ENCODE peak calls at places on chromosome 4, in seven cellular contexts. One of them, this sample, is unnamed.
A peak's percentile ranks its signal among the peaks of the same experiment; 100 is the strongest.

GRCh38 chr4:163988921-163989320 is 494.4 kb downstream of the TMA16 start:
- DNase-seq in SK-N-SH: no peak
- DNase-seq in GM23338: peak; percentile 20
- DNase-seq in OCI-LY7: no peak
- DNase-seq in neural progenitor cell: peak; percentile 86
- DNase-seq in hepatocyte: no peak
- DNase-seq in GM23248: no peak
- DNase-seq in this sample: no peak

GRCh38 chr4:51855751-51856150 is 12.8 kb downstream of the DCUN1D4 start:
- DNase-seq in SK-N-SH: no peak
- DNase-seq in GM23338: no peak
- DNase-seq in OCI-LY7: no peak
- DNase-seq in neural progenitor cell: no peak
- DNase-seq in hepatocyte: no peak
- DNase-seq in GM23248: no peak
- DNase-seq in this sample: no peak

GRCh38 chr4:143036443-143036842 is 148.3 kb upstream of the USP38 start:
- DNase-seq in SK-N-SH: no peak
- DNase-seq in GM23338: no peak
- DNase-seq in OCI-LY7: no peak
- DNase-seq in neural progenitor cell: no peak
- DNase-seq in hepatocyte: no peak
- DNase-seq in GM23248: no peak
- DNase-seq in this sample: no peak

GRCh38 chr4:3482707-3483106 is 19.6 kb downstream of the DOK7 start:
- DNase-seq in SK-N-SH: no peak
- DNase-seq in GM23338: no peak
- DNase-seq in OCI-LY7: no peak
- DNase-seq in neural progenitor cell: no peak
- DNase-seq in hepatocyte: no peak
- DNase-seq in GM23248: no peak
- DNase-seq in this sample: no peak

GRCh38 chr4:2731907-2732314 is 24.2 kb downstream of the TNIP2 start:
- DNase-seq in SK-N-SH: no peak
- DNase-seq in GM23338: no peak
- DNase-seq in OCI-LY7: no peak
- DNase-seq in neural progenitor cell: no peak
- DNase-seq in hepatocyte: no peak
- DNase-seq in GM23248: no peak
- DNase-seq in this sample: no peak

GRCh38 chr4:147447820-147448219 is 33.1 kb upstream of the EDNRA start:
- DNase-seq in SK-N-SH: no peak
- DNase-seq in GM23338: no peak
- DNase-seq in OCI-LY7: no peak
- DNase-seq in neural progenitor cell: no peak
- DNase-seq in hepatocyte: no peak
- DNase-seq in GM23248: no peak
- DNase-seq in this sample: no peak

GRCh38 chr4:134862116-134862515 is 660.5 kb upstream of the PABPC4L start:
- DNase-seq in SK-N-SH: no peak
- DNase-seq in GM23338: no peak
- DNase-seq in OCI-LY7: no peak
- DNase-seq in neural progenitor cell: no peak
- DNase-seq in hepatocyte: no peak
- DNase-seq in GM23248: no peak
- DNase-seq in this sample: no peak

GRCh38 chr4:122863626-122864025 is 37.0 kb downstream of the FGF2 start:
- DNase-seq in SK-N-SH: peak; percentile 10
- DNase-seq in GM23338: no peak
- DNase-seq in OCI-LY7: no peak
- DNase-seq in neural progenitor cell: no peak
- DNase-seq in hepatocyte: no peak
- DNase-seq in GM23248: no peak
- DNase-seq in this sample: no peak

DNA sequence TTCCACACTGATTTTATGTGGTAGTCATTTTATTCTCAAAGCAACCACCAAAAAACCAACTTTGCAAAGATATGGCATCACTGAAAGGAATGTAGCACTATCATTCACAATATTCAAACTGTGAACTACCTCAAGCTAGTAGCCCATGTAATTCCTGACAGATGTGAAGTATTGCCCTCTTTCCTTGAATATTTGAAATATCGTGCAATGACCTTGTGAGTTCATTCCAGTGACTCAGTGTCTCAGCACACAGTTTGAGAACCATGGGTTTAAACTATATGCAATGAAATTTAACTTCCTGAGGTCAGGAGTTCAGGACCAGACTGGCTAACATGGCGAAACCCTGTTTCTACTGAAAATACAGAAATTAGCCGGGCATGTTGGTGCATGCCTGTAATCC is 20.9 kb upstream of the IQCM start:
- DNase-seq in SK-N-SH: no peak
- DNase-seq in GM23338: no peak
- DNase-seq in OCI-LY7: no peak
- DNase-seq in neural progenitor cell: no peak
- DNase-seq in hepatocyte: no peak
- DNase-seq in GM23248: peak; percentile 54
- DNase-seq in this sample: no peak
- TF ChIP-seq EZH2phosphoT487 in SK-N-SH: no peak
- TF ChIP-seq EZH2phosphoT487 in GM23338: no peak
- TF ChIP-seq EZH2phosphoT487 in OCI-LY7: no peak
- TF ChIP-seq EZH2phosphoT487 in neural progenitor cell: no peak
- TF ChIP-seq EZH2phosphoT487 in hepatocyte: no peak
- TF ChIP-seq EZH2phosphoT487 in GM23248: no peak
- TF ChIP-seq EZH2phosphoT487 in this sample: no peak

GRCh38 chr4:77003400-77003799 is 53.8 kb downstream of the SEPTIN11 start:
- DNase-seq in SK-N-SH: no peak
- DNase-seq in GM23338: no peak
- DNase-seq in OCI-LY7: no peak
- DNase-seq in neural progenitor cell: no peak
- DNase-seq in hepatocyte: no peak
- DNase-seq in GM23248: no peak
- DNase-seq in this sample: no peak

GRCh38 chr4:77002721-77003120 is 53.2 kb downstream of the SEPTIN11 start:
- DNase-seq in SK-N-SH: no peak
- DNase-seq in GM23338: no peak
- DNase-seq in OCI-LY7: no peak
- DNase-seq in neural progenitor cell: no peak
- DNase-seq in hepatocyte: no peak
- DNase-seq in GM23248: no peak
- DNase-seq in this sample: no peak

GRCh38 chr4:76998251-76998901 is 48.8 kb downstream of the SEPTIN11 start:
- DNase-seq in SK-N-SH: no peak
- DNase-seq in GM23338: no peak
- DNase-seq in OCI-LY7: no peak
- DNase-seq in neural progenitor cell: peak; percentile 26
- DNase-seq in hepatocyte: no peak
- DNase-seq in GM23248: peak; percentile 46
- DNase-seq in this sample: no peak

GRCh38 chr4:77002321-77002720 is 52.8 kb downstream of the SEPTIN11 start:
- DNase-seq in SK-N-SH: no peak
- DNase-seq in GM23338: no peak
- DNase-seq in OCI-LY7: no peak
- DNase-seq in neural progenitor cell: no peak
- DNase-seq in hepatocyte: no peak
- DNase-seq in GM23248: no peak
- DNase-seq in this sample: no peak

DNA sequence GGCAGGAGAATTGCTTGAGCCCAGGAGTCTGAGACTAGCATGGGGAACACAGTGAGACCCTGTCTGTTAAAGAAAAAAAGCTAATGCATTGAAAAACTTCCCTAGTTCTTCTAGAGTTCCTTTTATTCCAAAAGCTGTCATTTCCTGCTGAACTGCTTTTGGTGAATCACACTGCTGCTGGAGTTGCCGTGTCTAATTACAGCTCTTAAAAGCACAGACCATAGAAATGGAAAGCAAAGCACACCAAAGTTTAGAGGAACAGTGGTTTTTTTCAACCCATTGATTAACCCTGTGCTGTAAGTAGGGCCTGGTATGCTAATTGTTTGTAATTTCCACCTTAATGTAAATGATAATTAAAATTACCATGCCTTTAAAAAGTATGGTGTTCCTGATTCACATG is 52.4 kb downstream of the SEPTIN11 start:
- DNase-seq in SK-N-SH: no peak
- DNase-seq in GM23338: peak; percentile 76
- DNase-seq in OCI-LY7: no peak
- DNase-seq in neural progenitor cell: peak; percentile 46
- DNase-seq in hepatocyte: no peak
- DNase-seq in GM23248: peak; percentile 76
- DNase-seq in this sample: no peak
- H3K27ac ChIP-seq in SK-N-SH: peak overlapping the region; percentile 58
- H3K27ac ChIP-seq in GM23338: peak overlapping the region; percentile 79
- H3K27ac ChIP-seq in OCI-LY7: no peak overlapping the region
- H3K27ac ChIP-seq in neural progenitor cell: peak overlapping the region; percentile 80
- H3K27ac ChIP-seq in hepatocyte: peak overlapping the region; percentile 59
- H3K27ac ChIP-seq in GM23248: peak overlapping the region; percentile 43
- H3K27ac ChIP-seq in this sample: no peak overlapping the region

GRCh38 chr4:75916091-75916661 is 13.9 kb upstream of the PPEF2 start:
- DNase-seq in SK-N-SH: peak; percentile 59
- DNase-seq in GM23338: peak; percentile 74
- DNase-seq in OCI-LY7: peak; percentile 50
- DNase-seq in neural progenitor cell: peak; percentile 49
- DNase-seq in hepatocyte: peak; percentile 73
- DNase-seq in GM23248: peak; percentile 68
- DNase-seq in this sample: peak; percentile 52
- TF ChIP-seq EZH2phosphoT487 in SK-N-SH: no peak
- TF ChIP-seq EZH2phosphoT487 in GM23338: no peak
- TF ChIP-seq EZH2phosphoT487 in OCI-LY7: no peak
- TF ChIP-seq EZH2phosphoT487 in neural progenitor cell: no peak
- TF ChIP-seq EZH2phosphoT487 in hepatocyte: no peak
- TF ChIP-seq EZH2phosphoT487 in GM23248: no peak
- TF ChIP-seq EZH2phosphoT487 in this sample: no peak

GRCh38 chr4:168710353-168710946 is 213.6 kb downstream of the PALLD start:
- DNase-seq in SK-N-SH: peak; percentile 22
- DNase-seq in GM23338: peak; percentile 71
- DNase-seq in OCI-LY7: no peak
- DNase-seq in neural progenitor cell: peak; percentile 51
- DNase-seq in hepatocyte: peak; percentile 58
- DNase-seq in GM23248: peak; percentile 69
- DNase-seq in this sample: peak; percentile 40

GRCh38 chr4:168708108-168708507 is 211.3 kb downstream of the PALLD start:
- DNase-seq in SK-N-SH: no peak
- DNase-seq in GM23338: no peak
- DNase-seq in OCI-LY7: no peak
- DNase-seq in neural progenitor cell: no peak
- DNase-seq in hepatocyte: no peak
- DNase-seq in GM23248: peak; percentile 39
- DNase-seq in this sample: no peak

GRCh38 chr4:168712316-168712855 is 215.5 kb downstream of the PALLD start:
- DNase-seq in SK-N-SH: no peak
- DNase-seq in GM23338: no peak
- DNase-seq in OCI-LY7: no peak
- DNase-seq in neural progenitor cell: no peak
- DNase-seq in hepatocyte: no peak
- DNase-seq in GM23248: no peak
- DNase-seq in this sample: no peak

GRCh38 chr4:168713193-168713592 is 216.3 kb downstream of the PALLD start:
- DNase-seq in SK-N-SH: no peak
- DNase-seq in GM23338: no peak
- DNase-seq in OCI-LY7: no peak
- DNase-seq in neural progenitor cell: no peak
- DNase-seq in hepatocyte: peak; percentile 21
- DNase-seq in GM23248: no peak
- DNase-seq in this sample: no peak

DNA sequence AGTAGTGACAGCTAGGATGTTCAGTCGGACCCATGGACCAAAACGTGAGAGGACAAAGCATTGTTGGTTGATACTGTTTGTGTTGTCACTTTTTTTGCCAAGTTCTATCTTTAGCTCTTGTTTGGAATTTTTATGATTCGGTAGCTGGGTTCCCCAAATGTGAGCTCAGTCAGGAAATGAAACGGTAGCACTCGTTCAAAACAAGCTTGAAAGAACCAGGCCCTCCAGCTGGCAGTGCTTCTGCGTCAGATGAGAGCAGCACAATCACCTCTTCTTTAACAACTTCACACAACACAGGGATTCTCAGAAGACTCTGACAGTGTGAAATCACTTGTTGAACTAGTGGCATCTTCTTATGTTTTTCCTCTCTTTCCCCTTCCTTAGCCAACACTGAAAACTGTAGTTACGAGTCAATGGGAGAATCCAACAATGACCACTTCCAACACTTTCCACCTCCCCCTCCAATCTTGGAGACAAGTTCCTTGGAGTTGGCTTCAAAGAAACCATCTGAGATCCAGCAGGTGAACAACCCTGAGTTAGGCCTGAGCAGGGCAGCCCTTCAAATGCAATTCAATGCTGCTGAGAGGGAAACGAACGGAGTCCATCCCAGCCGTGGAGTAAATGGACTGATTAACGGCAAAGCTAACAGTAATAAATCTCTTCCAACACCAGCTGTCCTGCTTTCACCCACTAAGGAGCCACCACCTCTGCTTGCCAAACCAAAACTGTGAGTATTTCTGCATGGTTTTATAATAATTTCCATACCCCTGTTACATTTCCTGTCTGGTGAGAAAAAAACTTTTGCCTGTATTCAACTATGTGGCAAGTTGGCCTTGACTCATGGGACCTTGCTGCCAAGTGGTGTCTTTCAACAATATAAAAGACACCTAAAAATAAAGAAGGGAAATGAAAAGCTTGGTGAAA is 214.6 kb downstream of the PALLD start:
- DNase-seq in SK-N-SH: no peak
- DNase-seq in GM23338: no peak
- DNase-seq in OCI-LY7: no peak
- DNase-seq in neural progenitor cell: no peak
- DNase-seq in hepatocyte: no peak
- DNase-seq in GM23248: peak; percentile 91
- DNase-seq in this sample: no peak
- H3K27ac ChIP-seq in SK-N-SH: no peak overlapping the region
- H3K27ac ChIP-seq in GM23338: no peak overlapping the region
- H3K27ac ChIP-seq in OCI-LY7: no peak overlapping the region
- H3K27ac ChIP-seq in neural progenitor cell: no peak overlapping the region
- H3K27ac ChIP-seq in hepatocyte: no peak overlapping the region
- H3K27ac ChIP-seq in GM23248: peak overlapping the region; percentile 19
- H3K27ac ChIP-seq in this sample: no peak overlapping the region

This sample was measured in MM.1S.